ENCODE peak calls at places on chromosomes 6 and 20, in four cellular contexts. L is H1, C is spleen, S is lower leg skin. W is an unnamed sample.

GRCh38 chr6:62400521-62401259 is 114.7 kb upstream of the KHDRBS2 start:
- DNase-seq in C (no peak), S (no peak), L (no peak), W (no peak)

GRCh38 chr6:26484161-26484560 is 15.9 kb upstream of the BTN1A1 start:
- DNase-seq in S (no peak), L (no peak), C (no peak), W (no peak)

GRCh38 chr6:160279850-160280249 is 21.2 kb upstream of the SLC22A2 start:
- DNase-seq in C (no peak), S (no peak), L (no peak), W (no peak)

GRCh38 chr20:18793625-18794427 is 19.8 kb upstream of the SCP2D1 start:
- DNase-seq in C (peak), L (peak), S (peak), W (peak)

GRCh38 chr20:17618673-17619013 is 48.8 kb downstream of the DSTN start:
- DNase-seq in S (no peak), C (no peak), L (no peak), W (no peak)

GRCh38 chr6:11258260-11259237 is 26.1 kb upstream of the NEDD9 start:
- DNase-seq in C (no peak), L (no peak), S (no peak), W (no peak)

GRCh38 chr20:17614176-17614811 is 44.4 kb downstream of the DSTN start:
- DNase-seq in S (peak), L (no peak), C (peak), W (peak)

GRCh38 chr6:167731216-167731615 is 95.5 kb upstream of the AFDN start:
- DNase-seq in S (no peak), L (no peak), C (peak), W (no peak)

GRCh38 chr20:9032758-9033157 is 36.1 kb upstream of the PLCB4 start:
- DNase-seq in L (no peak), S (no peak), C (no peak), W (no peak)

GRCh38 chr6:100883347-100883746 is 2.2 kb upstream of the ASCC3 start:
- DNase-seq in C (no peak), S (no peak), L (no peak), W (no peak)

GRCh38 chr6:35218456-35218855 is 4.7 kb downstream of the SCUBE3 start:
- DNase-seq in S (no peak), C (no peak), L (no peak), W (no peak)

GRCh38 chr6:168546730-168547129 is 105.7 kb downstream of the SMOC2 start:
- DNase-seq in S (no peak), C (no peak), L (no peak), W (no peak)

GRCh38 chr6:42745638-42746451 is at the start of gene TBCC:
- DNase-seq in C (peak), S (peak), L (peak), W (peak)
- TF ChIP-seq POLR2A in C (peak), S (no peak), L (peak), W (peak)

DNA sequence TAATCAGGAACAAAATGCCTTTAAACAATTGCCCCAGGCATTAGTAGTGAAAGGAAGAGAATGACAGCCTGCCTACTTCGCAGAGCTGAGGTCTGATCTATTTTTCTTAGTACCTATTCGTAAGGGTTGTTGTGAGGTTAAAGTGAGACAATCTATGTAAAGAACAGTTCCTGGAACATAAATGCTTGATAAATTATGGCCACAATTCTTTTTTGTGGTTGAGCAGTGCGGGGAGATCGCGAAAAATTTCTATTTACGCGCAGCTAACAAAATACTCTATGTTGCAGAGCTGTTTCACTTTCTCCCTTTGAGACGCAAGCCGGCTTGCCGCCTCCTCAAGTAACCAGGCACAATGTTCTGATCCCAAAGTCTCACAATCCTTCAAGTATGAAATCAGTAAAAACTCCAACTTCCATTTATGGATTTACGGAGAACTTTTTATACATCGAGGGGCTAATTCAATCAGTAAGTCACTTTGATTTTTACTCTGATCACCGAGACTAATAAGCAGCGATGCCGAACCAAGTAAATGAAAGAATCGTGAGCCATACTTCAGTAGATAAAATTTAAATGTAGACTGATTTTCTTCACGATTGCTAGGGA is 839 bp upstream of the PNRC1 start:
- DNase-seq in C (peak), S (peak), L (no peak), W (no peak)
- TF ChIP-seq POLR2A in C (no peak), S (no peak), L (no peak), W (no peak)

GRCh38 chr6:31765559-31765909 is 3.1 kb downstream of the SAPCD1 start:
- DNase-seq in C (peak), S (no peak), L (no peak), W (no peak)
- TF ChIP-seq POLR2A in C (no peak), S (no peak), L (no peak), W (no peak)

GRCh38 chr6:42304313-42304712 is 86.7 kb upstream of the MRPS10 start:
- DNase-seq in C (no peak), S (no peak), L (no peak), W (no peak)
- TF ChIP-seq POLR2A in C (no peak), S (no peak), L (no peak), W (no peak)

GRCh38 chr20:3925113-3925695 is 36.0 kb downstream of the PANK2 start:
- DNase-seq in L (no peak), C (no peak), S (no peak), W (no peak)
- TF ChIP-seq POLR2A in L (no peak), C (no peak), S (no peak), W (no peak)

GRCh38 chr6:30725713-30726505 is 5.8 kb downstream of the TUBB start:
- DNase-seq in S (no peak), C (peak), L (peak), W (no peak)
- TF ChIP-seq POLR2A in S (no peak), C (no peak), L (peak), W (no peak)

DNA sequence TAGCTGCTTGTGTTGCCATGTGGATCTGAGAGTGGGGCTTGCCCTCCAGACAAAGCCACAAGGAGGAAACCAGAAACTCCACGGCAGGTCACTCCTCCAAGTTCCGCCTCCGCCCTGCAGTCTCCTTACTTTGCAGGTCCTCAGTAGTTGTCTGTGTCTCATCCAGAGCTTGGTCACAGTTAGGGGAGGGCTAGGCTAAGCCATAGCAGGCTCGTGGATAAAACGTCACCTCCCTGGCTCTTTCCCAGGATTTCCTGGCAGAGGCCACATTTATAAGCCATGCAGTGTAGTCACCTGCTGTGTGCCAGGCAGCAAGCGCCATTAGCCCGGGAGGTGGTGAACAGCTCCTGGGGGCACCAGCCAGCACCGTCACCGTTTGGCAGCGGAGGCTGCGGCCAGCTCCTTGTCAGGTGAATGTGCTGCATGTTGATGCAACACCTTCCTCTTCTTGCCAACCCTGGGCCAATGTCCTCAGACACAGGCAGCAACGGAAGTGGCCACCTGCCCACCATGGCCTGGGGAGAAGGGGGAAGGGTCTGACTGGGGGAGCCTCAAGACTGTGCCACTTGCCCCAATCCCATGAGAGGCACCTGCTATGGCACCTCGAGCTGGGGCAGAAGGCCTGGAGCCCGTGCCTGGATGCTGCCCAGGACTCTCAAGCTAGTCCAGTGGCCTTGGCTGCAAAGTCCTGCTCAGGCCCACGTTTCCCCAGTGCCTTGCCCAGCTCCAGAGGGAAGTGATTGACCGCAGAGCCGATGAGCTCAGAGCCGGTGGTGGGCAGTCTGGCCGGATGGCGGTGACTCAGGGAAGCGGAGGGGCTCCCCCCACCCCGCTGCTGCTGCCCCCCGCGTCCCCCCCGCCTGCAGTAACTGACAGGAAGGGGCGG is 39.0 kb upstream of the SLCO4A1 start:
- DNase-seq in C (peak), S (peak), L (no peak), W (peak)
- TF ChIP-seq POLR2A in C (no peak), S (no peak), L (no peak), W (peak)

GRCh38 chr6:81751388-81752083 is 945 bp downstream of the TENT5A start:
- DNase-seq in S (peak), L (peak), C (peak), W (peak)

GRCh38 chr6:81753709-81754678 is 1.5 kb upstream of the TENT5A start:
- DNase-seq in C (peak), L (peak), S (peak), W (peak)

GRCh38 chr6:81750660-81751387 is 1.7 kb downstream of the TENT5A start:
- DNase-seq in S (no peak), L (no peak), C (no peak), W (no peak)

GRCh38 chr6:81752969-81753708 is 658 bp upstream of the TENT5A start:
- DNase-seq in S (peak), C (peak), L (peak), W (peak)

DNA sequence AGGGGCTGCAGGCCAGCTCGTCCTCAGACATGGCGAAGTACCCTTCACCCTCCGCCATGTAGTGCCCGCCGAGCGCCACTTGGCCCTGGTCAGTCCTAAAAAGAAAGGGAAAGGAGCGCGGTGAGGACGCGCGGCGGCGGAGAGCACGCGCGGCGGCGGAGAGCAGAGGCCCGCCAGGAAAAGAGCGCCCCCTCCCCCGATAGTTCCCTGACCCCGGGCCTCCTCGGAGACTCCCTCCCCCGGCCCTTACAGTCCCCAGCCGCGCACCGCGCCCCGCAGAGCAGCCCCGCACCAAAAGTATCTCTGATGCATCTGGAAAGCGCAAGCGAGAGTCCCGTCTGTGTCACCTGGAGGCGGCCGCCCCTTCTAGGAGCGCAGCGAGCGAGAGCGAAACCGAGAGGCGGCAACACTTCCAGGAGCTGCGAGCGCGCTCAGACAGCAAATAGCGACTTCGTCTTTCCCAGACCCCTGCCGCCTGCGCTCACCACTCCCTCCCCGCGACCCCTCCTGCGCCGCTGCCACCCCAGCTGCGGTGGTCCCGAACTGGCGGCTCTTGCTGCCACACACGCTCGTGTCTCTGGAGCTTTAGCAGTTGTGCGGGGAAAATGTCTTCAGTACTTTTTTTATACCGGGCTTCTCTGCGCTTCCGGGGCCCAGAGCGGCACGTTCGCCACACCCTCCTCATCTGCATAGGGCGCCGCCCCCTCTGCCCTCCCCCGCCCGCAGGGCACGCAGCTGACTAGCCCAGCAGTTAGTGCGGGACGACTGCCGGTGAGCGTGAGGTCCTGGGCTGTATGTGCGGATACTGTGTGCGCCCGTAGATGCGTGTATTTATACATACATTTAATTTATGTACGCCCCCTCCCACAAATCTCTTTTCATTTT is at the start of gene TENT5A:
- DNase-seq in S (peak), C (peak), L (peak), W (peak)
- TF ChIP-seq POLR2A in S (no peak), C (peak), L (peak), W (peak)

DNA sequence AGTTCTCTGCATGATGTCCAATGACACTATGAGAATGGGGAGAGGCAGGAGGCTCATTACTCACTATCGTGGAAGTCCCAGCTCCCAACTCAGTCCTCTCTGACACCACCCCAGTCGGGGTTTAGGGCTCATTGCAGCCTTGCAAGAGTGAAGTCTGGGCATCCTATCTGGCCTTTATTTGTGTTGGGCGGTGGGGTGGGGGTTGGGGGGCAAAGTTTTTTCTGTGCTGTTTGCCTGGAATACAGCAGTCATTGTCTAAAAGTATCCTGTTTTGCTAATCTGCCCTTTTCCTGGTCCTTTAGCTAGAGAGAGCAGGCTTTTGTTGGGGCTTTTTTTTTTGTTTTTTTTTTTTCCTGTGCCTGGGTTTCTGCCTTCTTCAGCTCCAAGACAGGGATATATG is 174.2 kb downstream of the MYLK4 start:
- DNase-seq in C (no peak), S (no peak), L (no peak), W (no peak)
- TF ChIP-seq POLR2A in C (no peak), S (no peak), L (no peak), W (no peak)

GRCh38 chr20:5126512-5127203 is at the start of gene CDS2:
- DNase-seq in S (peak), L (peak), C (peak), W (peak)
- TF ChIP-seq POLR2A in S (no peak), L (no peak), C (no peak), W (peak)

W was measured in H54.